ENCODE peak calls at places on chromosomes 4 and X, in five cellular contexts. One of them, this sample, is unnamed.

GRCh38 chr4:98341309-98341708 is 80.1 kb downstream of the RAP1GDS1 start:
- DNase-seq in ovary: no peak
- DNase-seq in transverse colon: no peak
- DNase-seq in A549: no peak
- DNase-seq in esophagus muscularis mucosa: no peak
- DNase-seq in this sample: no peak

GRCh38 chrX:9656277-9656676 is 109.4 kb downstream of the GPR143 start:
- DNase-seq in ovary: no peak
- DNase-seq in transverse colon: no peak
- DNase-seq in A549: no peak
- DNase-seq in esophagus muscularis mucosa: no peak
- DNase-seq in this sample: no peak

GRCh38 chr4:42904986-42905385 is 12.5 kb downstream of the GRXCR1 start:
- DNase-seq in ovary: no peak
- DNase-seq in transverse colon: no peak
- DNase-seq in A549: no peak
- DNase-seq in esophagus muscularis mucosa: no peak
- DNase-seq in this sample: peak

GRCh38 chr4:173547889-173548288 is 17.9 kb upstream of the HAND2 start:
- DNase-seq in ovary: peak
- DNase-seq in transverse colon: no peak
- DNase-seq in A549: no peak
- DNase-seq in esophagus muscularis mucosa: no peak
- DNase-seq in this sample: no peak

GRCh38 chr4:3847211-3847940 is 81.2 kb downstream of the ADRA2C start:
- DNase-seq in ovary: no peak
- DNase-seq in transverse colon: no peak
- DNase-seq in A549: no peak
- DNase-seq in esophagus muscularis mucosa: no peak
- DNase-seq in this sample: no peak

GRCh38 chrX:119981286-119982070 is 37.9 kb upstream of the NKAP start:
- DNase-seq in ovary: no peak
- DNase-seq in transverse colon: no peak
- DNase-seq in A549: peak
- DNase-seq in esophagus muscularis mucosa: no peak
- DNase-seq in this sample: no peak

GRCh38 chr4:70759627-70760026 is 37.9 kb downstream of the RUFY3 start:
- DNase-seq in ovary: no peak
- DNase-seq in transverse colon: no peak
- DNase-seq in A549: no peak
- DNase-seq in esophagus muscularis mucosa: no peak
- DNase-seq in this sample: no peak

GRCh38 chr4:182869697-182870096 is 47.5 kb downstream of the DCTD start:
- DNase-seq in ovary: no peak
- DNase-seq in transverse colon: no peak
- DNase-seq in A549: no peak
- DNase-seq in esophagus muscularis mucosa: no peak
- DNase-seq in this sample: no peak

GRCh38 chr4:89829470-89830138 is 7.4 kb downstream of the SNCA start:
- DNase-seq in ovary: no peak
- DNase-seq in transverse colon: peak
- DNase-seq in A549: no peak
- DNase-seq in esophagus muscularis mucosa: no peak
- DNase-seq in this sample: no peak

GRCh38 chrX:23756165-23756564 is 13.1 kb upstream of the ACOT9 start:
- DNase-seq in ovary: no peak
- DNase-seq in transverse colon: peak
- DNase-seq in A549: peak
- DNase-seq in esophagus muscularis mucosa: no peak
- DNase-seq in this sample: peak

GRCh38 chr4:17173300-17173699 is 274.9 kb upstream of the LDB2 start:
- DNase-seq in ovary: no peak
- DNase-seq in transverse colon: no peak
- DNase-seq in A549: peak
- DNase-seq in esophagus muscularis mucosa: no peak
- DNase-seq in this sample: no peak

GRCh38 chr4:109730294-109731051 is 603 bp upstream of the PLA2G12A start:
- DNase-seq in ovary: peak
- DNase-seq in transverse colon: peak
- DNase-seq in A549: peak
- DNase-seq in esophagus muscularis mucosa: no peak
- DNase-seq in this sample: peak

GRCh38 chr4:109733728-109734127 is 3.9 kb upstream of the PLA2G12A start:
- DNase-seq in ovary: no peak
- DNase-seq in transverse colon: no peak
- DNase-seq in A549: no peak
- DNase-seq in esophagus muscularis mucosa: no peak
- DNase-seq in this sample: no peak

GRCh38 chr4:109729155-109729562 is 711 bp downstream of the PLA2G12A start:
- DNase-seq in ovary: no peak
- DNase-seq in transverse colon: no peak
- DNase-seq in A549: peak
- DNase-seq in esophagus muscularis mucosa: no peak
- DNase-seq in this sample: no peak

GRCh38 chr4:109728385-109728784 is 1.5 kb downstream of the PLA2G12A start:
- DNase-seq in ovary: no peak
- DNase-seq in transverse colon: no peak
- DNase-seq in A549: no peak
- DNase-seq in esophagus muscularis mucosa: no peak
- DNase-seq in this sample: no peak

GRCh38 chr4:109729563-109730293 is at the start of gene PLA2G12A:
- DNase-seq in ovary: peak
- DNase-seq in transverse colon: peak
- DNase-seq in A549: peak
- DNase-seq in esophagus muscularis mucosa: no peak
- DNase-seq in this sample: peak
- TF ChIP-seq CTCF in ovary: no peak
- TF ChIP-seq CTCF in transverse colon: no peak
- TF ChIP-seq CTCF in A549: no peak
- TF ChIP-seq CTCF in esophagus muscularis mucosa: no peak
- TF ChIP-seq CTCF in this sample: no peak

DNA sequence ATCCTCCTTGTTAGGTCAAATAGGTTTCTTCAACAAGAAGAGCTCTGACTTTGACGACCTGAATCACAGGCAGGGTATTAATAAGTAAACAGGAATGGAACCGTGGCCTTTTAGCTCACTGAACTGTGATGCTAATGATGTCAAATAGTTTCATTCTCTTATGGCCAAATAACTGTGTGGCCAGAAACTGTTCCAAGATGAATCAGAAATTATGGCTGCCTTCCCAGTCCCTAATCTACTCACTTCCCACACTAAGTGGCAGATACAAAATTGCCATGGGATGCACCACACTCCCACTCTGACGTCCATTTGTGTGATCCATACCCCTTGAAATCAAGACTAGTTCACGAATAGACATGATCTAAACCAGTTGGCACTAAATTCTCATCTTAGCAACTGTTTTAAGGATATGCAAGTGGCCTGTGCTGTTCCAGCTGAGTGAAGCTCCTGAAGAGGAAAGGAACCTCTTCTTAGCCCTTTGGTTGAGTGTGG is 455.4 kb downstream of the IL15 start:
- DNase-seq in ovary: no peak
- DNase-seq in transverse colon: no peak
- DNase-seq in A549: peak
- DNase-seq in esophagus muscularis mucosa: no peak
- DNase-seq in this sample: no peak
- TF ChIP-seq EP300 in ovary: peak
- TF ChIP-seq EP300 in transverse colon: no peak
- TF ChIP-seq EP300 in A549: peak
- TF ChIP-seq EP300 in esophagus muscularis mucosa: no peak
- TF ChIP-seq EP300 in this sample: no peak

GRCh38 chr4:94676910-94677309 is 80.8 kb upstream of the BMPR1B start:
- DNase-seq in ovary: no peak
- DNase-seq in transverse colon: no peak
- DNase-seq in A549: no peak
- DNase-seq in esophagus muscularis mucosa: no peak
- DNase-seq in this sample: no peak

GRCh38 chr4:94686086-94686485 is 71.7 kb upstream of the BMPR1B start:
- DNase-seq in ovary: no peak
- DNase-seq in transverse colon: no peak
- DNase-seq in A549: no peak
- DNase-seq in esophagus muscularis mucosa: no peak
- DNase-seq in this sample: no peak

GRCh38 chr4:94678896-94679295 is 78.9 kb upstream of the BMPR1B start:
- DNase-seq in ovary: no peak
- DNase-seq in transverse colon: no peak
- DNase-seq in A549: no peak
- DNase-seq in esophagus muscularis mucosa: no peak
- DNase-seq in this sample: no peak

GRCh38 chr4:94680131-94680862 is 77.5 kb upstream of the BMPR1B start:
- DNase-seq in ovary: no peak
- DNase-seq in transverse colon: no peak
- DNase-seq in A549: no peak
- DNase-seq in esophagus muscularis mucosa: no peak
- DNase-seq in this sample: no peak
- TF ChIP-seq CTCF in ovary: no peak
- TF ChIP-seq CTCF in transverse colon: no peak
- TF ChIP-seq CTCF in A549: no peak
- TF ChIP-seq CTCF in esophagus muscularis mucosa: no peak
- TF ChIP-seq CTCF in this sample: no peak

DNA sequence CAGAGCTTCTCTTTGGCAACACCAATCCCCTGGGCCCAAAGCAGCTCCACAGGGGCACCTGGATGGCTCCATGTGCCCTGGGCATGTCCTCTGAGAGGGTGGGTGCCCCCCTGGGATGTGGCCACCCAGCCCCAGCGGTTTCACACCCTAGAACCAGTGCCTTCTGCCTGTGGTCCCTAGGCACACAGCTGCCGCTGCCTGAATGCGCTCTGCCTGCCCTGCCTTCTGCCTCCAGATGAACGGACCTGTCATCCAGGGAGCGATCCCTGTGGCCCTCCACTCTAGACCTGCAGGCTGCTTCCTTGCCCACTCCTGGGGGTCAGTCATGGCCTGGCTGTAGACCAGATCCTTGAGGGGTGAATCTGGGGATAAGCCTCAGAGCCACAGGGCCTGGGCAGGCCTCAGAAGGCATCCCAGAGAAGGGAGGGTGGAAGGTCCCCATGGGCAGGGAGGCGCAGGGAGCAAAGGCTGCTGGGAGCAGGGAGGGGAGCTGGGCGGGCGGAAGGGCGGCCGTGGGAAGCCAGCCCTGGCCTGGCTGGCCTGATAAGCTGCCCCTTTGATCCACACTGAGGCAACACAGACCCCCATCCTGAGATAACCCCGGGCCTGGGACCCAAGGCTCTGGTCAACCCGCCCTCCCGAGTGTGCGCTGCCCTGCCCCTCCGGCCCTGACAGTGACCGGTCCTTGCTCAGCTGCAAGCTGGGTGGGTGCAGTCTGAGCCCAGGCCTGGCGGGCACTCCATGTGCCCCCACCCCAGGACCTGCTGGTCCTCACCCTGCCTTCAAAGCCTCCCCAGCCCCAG is 8.1 kb upstream of the FGFR3 start:
- DNase-seq in ovary: peak
- DNase-seq in transverse colon: no peak
- DNase-seq in A549: no peak
- DNase-seq in esophagus muscularis mucosa: no peak
- DNase-seq in this sample: no peak
- TF ChIP-seq EP300 in ovary: no peak
- TF ChIP-seq EP300 in transverse colon: no peak
- TF ChIP-seq EP300 in A549: no peak
- TF ChIP-seq EP300 in esophagus muscularis mucosa: no peak
- TF ChIP-seq EP300 in this sample: no peak

GRCh38 chrX:71998836-71999509 is 88.3 kb downstream of the NHSL2 start:
- DNase-seq in ovary: no peak
- DNase-seq in transverse colon: no peak
- DNase-seq in A549: peak
- DNase-seq in esophagus muscularis mucosa: no peak
- DNase-seq in this sample: peak
- TF ChIP-seq CTCF in ovary: peak
- TF ChIP-seq CTCF in transverse colon: peak
- TF ChIP-seq CTCF in A549: peak
- TF ChIP-seq CTCF in esophagus muscularis mucosa: peak
- TF ChIP-seq CTCF in this sample: no peak

GRCh38 chr4:26749867-26750266 is 110.8 kb upstream of the STIM2 start:
- DNase-seq in ovary: no peak
- DNase-seq in transverse colon: no peak
- DNase-seq in A549: no peak
- DNase-seq in esophagus muscularis mucosa: no peak
- DNase-seq in this sample: no peak

GRCh38 chr4:26751838-26752237 is 108.8 kb upstream of the STIM2 start:
- DNase-seq in ovary: no peak
- DNase-seq in transverse colon: no peak
- DNase-seq in A549: no peak
- DNase-seq in esophagus muscularis mucosa: no peak
- DNase-seq in this sample: no peak

GRCh38 chr4:26751004-26751403 is 109.6 kb upstream of the STIM2 start:
- DNase-seq in ovary: no peak
- DNase-seq in transverse colon: no peak
- DNase-seq in A549: no peak
- DNase-seq in esophagus muscularis mucosa: no peak
- DNase-seq in this sample: no peak

GRCh38 chr4:26748805-26749204 is 111.8 kb upstream of the STIM2 start:
- DNase-seq in ovary: no peak
- DNase-seq in transverse colon: no peak
- DNase-seq in A549: no peak
- DNase-seq in esophagus muscularis mucosa: no peak
- DNase-seq in this sample: no peak

DNA sequence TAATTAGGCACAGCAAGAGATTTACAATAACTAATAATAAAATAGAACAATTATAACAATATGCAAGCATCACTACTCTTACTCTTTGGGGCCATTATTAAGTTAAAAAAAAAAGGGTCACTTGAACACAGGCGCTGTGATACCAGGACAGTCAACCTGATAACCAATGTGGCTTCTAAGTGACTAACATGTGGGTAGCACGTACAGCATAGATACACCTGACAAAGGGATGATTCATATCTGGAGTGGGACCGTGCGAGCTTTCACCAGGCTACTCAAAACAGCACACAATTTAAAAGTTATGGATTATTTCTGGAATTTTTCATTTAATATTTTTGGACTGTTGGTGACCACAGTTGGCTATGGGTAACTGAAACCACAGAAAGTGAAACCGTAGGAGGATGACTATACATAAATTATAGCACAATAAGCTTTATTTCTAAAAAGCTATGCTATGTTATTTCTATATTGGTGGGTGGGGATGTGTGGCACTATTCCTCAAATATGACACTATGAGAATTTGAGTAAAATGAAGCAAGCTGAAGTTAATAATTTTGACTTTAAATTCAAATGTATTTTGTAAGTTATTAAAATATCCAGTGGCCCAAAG is 113.8 kb upstream of the STIM2 start:
- DNase-seq in ovary: no peak
- DNase-seq in transverse colon: no peak
- DNase-seq in A549: no peak
- DNase-seq in esophagus muscularis mucosa: no peak
- DNase-seq in this sample: no peak
- TF ChIP-seq EP300 in ovary: no peak
- TF ChIP-seq EP300 in transverse colon: no peak
- TF ChIP-seq EP300 in A549: no peak
- TF ChIP-seq EP300 in esophagus muscularis mucosa: no peak
- TF ChIP-seq EP300 in this sample: no peak

This sample was measured in stomach.